ENCODE peak calls at places on chromosomes 1 and 21, in five cellular contexts. D is fibroblast of mammary gland, Z is cardiac muscle cell, T is ovary, N is NB4. S is an unnamed sample.

GRCh38 chr1:32892368-32893197 is 6.3 kb downstream of the HPCA start:
- DNase-seq in T (no peak), D (peak), N (no peak), Z (peak), S (no peak)

GRCh38 chr21:42653492-42654061 is at the start of gene PDE9A:
- DNase-seq in N (peak), T (peak), D (no peak), Z (peak), S (no peak)

GRCh38 chr21:40625991-40626390 is 221.0 kb downstream of the DSCAM start:
- DNase-seq in Z (no peak), N (no peak), T (no peak), D (no peak), S (no peak)

GRCh38 chr1:91404151-91405012 is at the start of gene HFM1:
- DNase-seq in Z (peak), N (peak), D (peak), T (peak), S (peak)

GRCh38 chr21:44024895-44025353 is 12.8 kb downstream of the TRAPPC10 start:
- DNase-seq in N (peak), Z (no peak), D (peak), T (peak), S (peak)

GRCh38 chr1:182677393-182678098 is 6.8 kb downstream of the RGS8 start:
- DNase-seq in T (no peak), Z (no peak), N (peak), D (no peak), S (no peak)

GRCh38 chr1:85225624-85226380 is 25.0 kb upstream of the SYDE2 start:
- DNase-seq in N (no peak), D (no peak), Z (peak), T (no peak), S (no peak)

GRCh38 chr1:181033799-181034391 is at the start of gene MR1:
- DNase-seq in Z (peak), N (peak), T (no peak), D (peak), S (peak)

GRCh38 chr1:24714859-24715520 is 30.3 kb upstream of the CLIC4 start:
- DNase-seq in T (no peak), D (peak), Z (no peak), N (no peak), S (peak)

GRCh38 chr1:150695561-150695960 is 1.4 kb downstream of the GOLPH3L start:
- DNase-seq in T (no peak), D (peak), Z (no peak), N (no peak), S (no peak)

GRCh38 chr1:93728480-93729131 is 47.0 kb upstream of the BCAR3 start:
- DNase-seq in D (no peak), Z (no peak), N (no peak), T (no peak), S (peak)

GRCh38 chr1:206923009-206923960 is 1.5 kb upstream of the FCMR start:
- DNase-seq in Z (no peak), D (no peak), T (no peak), N (peak), S (no peak)

GRCh38 chr1:228646717-228647522 is 88.4 kb upstream of the RHOU start:
- DNase-seq in T (peak), Z (peak), N (peak), D (peak), S (peak)

GRCh38 chr1:180098242-180098995 is 56.2 kb upstream of the QSOX1 start:
- DNase-seq in T (no peak), Z (no peak), N (peak), D (peak), S (peak)

GRCh38 chr1:2985121-2985561 is 36.1 kb upstream of the ACTRT2 start:
- DNase-seq in N (no peak), Z (no peak), D (no peak), T (no peak), S (no peak)

GRCh38 chr1:193221641-193222040 is 35.2 kb upstream of the B3GALT2 start:
- DNase-seq in T (no peak), N (no peak), D (no peak), Z (no peak), S (no peak)

GRCh38 chr1:206122686-206123085 is 5.5 kb upstream of the AVPR1B start:
- DNase-seq in Z (no peak), T (no peak), D (no peak), N (no peak), S (no peak)

GRCh38 chr1:175906370-175906769 is 163.0 kb upstream of the TNR start:
- DNase-seq in N (no peak), Z (no peak), D (no peak), T (no peak), S (no peak)

GRCh38 chr1:199490804-199491527 is 536.5 kb upstream of the NR5A2 start:
- DNase-seq in Z (no peak), D (peak), N (no peak), T (no peak), S (peak)

GRCh38 chr1:15311122-15311822 is 64.2 kb downstream of the FHAD1 start:
- DNase-seq in N (no peak), Z (no peak), D (no peak), T (no peak), S (no peak)

GRCh38 chr1:43531453-43531905 is 796 bp downstream of the PTPRF start:
- DNase-seq in Z (peak), D (no peak), T (no peak), N (no peak), S (no peak)

GRCh38 chr21:41707231-41707988 is 59.4 kb downstream of the RIPK4 start:
- DNase-seq in Z (no peak), D (no peak), N (no peak), T (no peak), S (peak)

GRCh38 chr1:211476200-211476849 is 15.6 kb downstream of the RD3 start:
- DNase-seq in D (peak), Z (peak), T (peak), N (peak), S (peak)

GRCh38 chr1:35190784-35191183 is 2.2 kb downstream of the SFPQ start:
- DNase-seq in Z (no peak), T (no peak), D (no peak), N (no peak), S (peak)

GRCh38 chr21:34690041-34690792 is 21.4 kb downstream of the CLIC6 start:
- DNase-seq in N (no peak), T (no peak), D (no peak), Z (no peak), S (no peak)

GRCh38 chr1:7424352-7424890 is 346.7 kb upstream of the VAMP3 start:
- DNase-seq in N (no peak), Z (no peak), D (no peak), T (no peak), S (no peak)

GRCh38 chr1:209692296-209692695 is 12.3 kb upstream of the HSD11B1 start:
- DNase-seq in N (no peak), T (no peak), D (no peak), Z (no peak), S (no peak)

GRCh38 chr1:225567789-225568188 is 85.1 kb downstream of the ENAH start:
- DNase-seq in Z (no peak), T (no peak), N (peak), D (peak), S (no peak)
- TF ChIP-seq CTCF in Z (peak), T (no peak), N (no peak), D (peak), S (no peak)

DNA sequence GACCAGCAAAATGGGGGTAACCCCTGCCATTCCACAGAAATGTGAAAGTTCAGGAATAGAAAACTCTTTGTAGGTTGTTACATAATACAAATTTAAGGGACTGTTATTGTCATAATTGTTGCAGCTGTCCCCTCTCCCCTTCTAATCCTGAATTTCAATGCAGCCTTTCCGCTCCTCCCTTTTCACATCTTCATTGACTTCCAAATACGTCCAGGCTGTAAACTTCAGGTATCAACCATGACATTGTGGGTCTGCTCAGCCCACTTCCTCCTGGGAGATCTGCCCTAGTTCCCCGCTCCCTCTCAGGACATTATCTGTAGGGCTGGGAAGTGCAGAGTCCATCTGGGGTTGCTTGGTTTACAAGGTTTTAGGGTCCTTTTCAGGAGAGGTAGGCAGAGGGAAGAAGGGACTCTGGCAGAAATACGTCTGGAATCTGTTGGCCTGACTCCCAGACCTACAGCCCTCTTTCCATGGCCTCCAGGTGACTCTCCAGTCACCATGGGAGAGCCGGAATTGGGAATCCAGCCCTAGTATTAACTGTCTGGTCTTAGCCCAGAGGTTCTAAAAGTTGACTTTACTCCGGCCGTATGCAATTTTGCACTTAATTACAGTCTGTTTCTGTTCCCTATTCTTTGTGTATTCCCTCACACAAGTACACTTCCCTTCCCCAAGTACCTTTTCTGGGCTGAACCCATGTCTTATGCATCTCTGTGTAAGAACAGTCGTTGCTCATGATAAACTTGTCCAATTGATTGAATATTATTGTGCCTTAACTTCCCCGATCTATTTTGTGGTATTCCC is 4.7 kb upstream of the DENND2D start:
- DNase-seq in Z (no peak), D (no peak), T (no peak), N (peak), S (no peak)
- H3K4me3 ChIP-seq in Z (no peak), D (no peak), T (no peak), N (no peak), S (no peak)

GRCh38 chr1:38783659-38784229 is 75.8 kb downstream of the RRAGC start:
- DNase-seq in T (no peak), N (peak), Z (no peak), D (no peak), S (no peak)
- TF ChIP-seq CTCF in T (no peak), N (no peak), Z (no peak), D (no peak), S (no peak)

GRCh38 chr1:204591473-204592090 is 75.4 kb downstream of the MDM4 start:
- DNase-seq in T (no peak), Z (no peak), N (no peak), D (peak), S (peak)

GRCh38 chr1:204592246-204592948 is 76.2 kb downstream of the MDM4 start:
- DNase-seq in N (no peak), T (no peak), D (no peak), Z (no peak), S (no peak)

GRCh38 chr1:204587621-204588020 is 71.4 kb downstream of the MDM4 start:
- DNase-seq in Z (no peak), D (no peak), N (no peak), T (no peak), S (no peak)

GRCh38 chr1:204589409-204590038 is 73.3 kb downstream of the MDM4 start:
- DNase-seq in D (no peak), Z (no peak), N (no peak), T (no peak), S (no peak)

GRCh38 chr1:204588826-204589225 is 72.6 kb downstream of the MDM4 start:
- DNase-seq in D (no peak), T (no peak), N (no peak), Z (no peak), S (no peak)
- H3K4me3 ChIP-seq in D (no peak), T (no peak), N (no peak), Z (no peak), S (no peak)

DNA sequence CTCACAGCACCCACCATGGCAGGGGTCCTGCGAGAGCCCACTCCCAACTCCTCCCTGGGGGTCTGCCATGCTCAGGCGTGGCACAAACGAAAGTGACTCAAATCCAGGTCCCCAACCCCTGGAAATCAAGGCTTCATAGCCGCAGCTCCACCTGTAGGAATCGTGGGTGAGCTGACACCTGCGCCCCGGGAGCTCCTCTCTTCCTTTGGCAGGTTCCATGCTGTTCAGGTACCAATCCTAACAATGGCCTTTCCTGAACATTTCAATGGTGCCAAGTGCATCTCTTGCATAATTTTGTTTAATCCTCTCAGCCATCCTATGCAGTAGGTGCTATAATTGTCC is 28.9 kb upstream of the NPPB start:
- DNase-seq in T (no peak), D (no peak), Z (no peak), N (no peak), S (no peak)
- TF ChIP-seq CTCF in T (no peak), D (no peak), Z (no peak), N (no peak), S (no peak)

GRCh38 chr1:6200188-6200809 is 904 bp upstream of the RPL22 start:
- DNase-seq in T (no peak), D (no peak), Z (no peak), N (peak), S (no peak)

GRCh38 chr1:6202256-6202655 is 2.9 kb upstream of the RPL22 start:
- DNase-seq in Z (no peak), T (no peak), N (no peak), D (no peak), S (no peak)

GRCh38 chr1:6199298-6200187 is at the start of gene RPL22:
- DNase-seq in T (peak), N (peak), D (peak), Z (peak), S (peak)

GRCh38 chr1:6197746-6198427 is 1.5 kb downstream of the RPL22 start:
- DNase-seq in T (no peak), N (peak), Z (no peak), D (no peak), S (no peak)

GRCh38 chr1:6198646-6199297 is 623 bp downstream of the RPL22 start:
- DNase-seq in N (peak), Z (no peak), T (no peak), D (no peak), S (no peak)
- H3K4me3 ChIP-seq in N (peak), Z (peak), T (peak), D (peak), S (peak)

GRCh38 chr1:204920967-204921366 is 50.3 kb downstream of the NFASC start:
- DNase-seq in Z (no peak), T (no peak), N (no peak), D (no peak), S (no peak)

GRCh38 chr1:204923209-204923608 is 52.5 kb downstream of the NFASC start:
- DNase-seq in N (no peak), T (no peak), D (no peak), Z (no peak), S (no peak)

GRCh38 chr1:204921855-204922516 is 51.3 kb downstream of the NFASC start:
- DNase-seq in D (no peak), T (no peak), Z (no peak), N (no peak), S (no peak)

GRCh38 chr1:204917802-204918201 is 47.1 kb downstream of the NFASC start:
- DNase-seq in D (no peak), Z (no peak), N (no peak), T (no peak), S (no peak)

DNA sequence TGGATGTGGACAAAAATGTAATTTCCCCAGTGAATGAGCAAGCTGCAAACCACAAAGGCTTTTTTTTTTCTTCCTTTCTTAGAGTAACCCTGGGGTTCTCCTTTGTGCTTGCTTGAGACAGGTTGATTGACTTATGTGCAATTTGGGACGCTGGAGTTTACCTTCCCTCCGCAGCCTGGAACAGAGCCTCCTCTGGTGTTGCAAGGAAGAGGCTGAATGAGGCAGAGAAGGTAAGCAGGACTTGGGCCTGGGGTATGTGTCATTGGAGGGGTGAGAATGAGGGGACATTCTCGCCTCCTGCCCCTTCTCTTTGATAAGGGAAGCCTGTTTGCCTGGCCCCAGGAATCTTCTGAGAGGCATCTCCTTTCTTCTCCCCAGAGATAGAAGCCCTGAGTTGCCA is 49.8 kb downstream of the NFASC start:
- DNase-seq in T (no peak), N (no peak), Z (no peak), D (no peak), S (no peak)
- TF ChIP-seq CTCF in T (no peak), N (no peak), Z (no peak), D (no peak), S (no peak)

GRCh38 chr1:178543291-178543609 is 30.3 kb downstream of the TEX35 start:
- DNase-seq in N (no peak), Z (no peak), T (no peak), D (no peak), S (no peak)
- H3K4me3 ChIP-seq in N (peak), Z (peak), T (peak), D (peak), S (peak)

S was measured in fibroblast of the aortic adventitia.